ENCODE peak calls at places on chromosomes 4 and X, in nine cellular contexts. One of them, this sample, is unnamed.

GRCh38 chrX:130413415-130413814 is 11.6 kb downstream of the RBMX2 start:
- DNase-seq in cardiac muscle cell: no peak
- DNase-seq in A549: no peak
- DNase-seq in spleen: no peak
- DNase-seq in esophagus squamous epithelium: no peak
- DNase-seq in natural killer cell: no peak
- DNase-seq in body of pancreas: no peak
- DNase-seq in AG04449: no peak
- DNase-seq in fibroblast of mammary gland: peak; percentile 8
- DNase-seq in this sample: no peak

GRCh38 chr4:123659262-123659661 is 262.7 kb downstream of the SPRY1 start:
- DNase-seq in cardiac muscle cell: no peak
- DNase-seq in A549: no peak
- DNase-seq in spleen: no peak
- DNase-seq in esophagus squamous epithelium: no peak
- DNase-seq in natural killer cell: no peak
- DNase-seq in body of pancreas: no peak
- DNase-seq in AG04449: no peak
- DNase-seq in fibroblast of mammary gland: no peak
- DNase-seq in this sample: no peak

GRCh38 chr4:159607824-159608223 is 504.9 kb downstream of the RAPGEF2 start:
- DNase-seq in cardiac muscle cell: no peak
- DNase-seq in A549: no peak
- DNase-seq in spleen: no peak
- DNase-seq in esophagus squamous epithelium: no peak
- DNase-seq in natural killer cell: no peak
- DNase-seq in body of pancreas: no peak
- DNase-seq in AG04449: no peak
- DNase-seq in fibroblast of mammary gland: no peak
- DNase-seq in this sample: no peak

GRCh38 chr4:8030121-8030781 is 90.6 kb upstream of the AFAP1 start:
- DNase-seq in cardiac muscle cell: no peak
- DNase-seq in A549: no peak
- DNase-seq in spleen: no peak
- DNase-seq in esophagus squamous epithelium: no peak
- DNase-seq in natural killer cell: no peak
- DNase-seq in body of pancreas: no peak
- DNase-seq in AG04449: no peak
- DNase-seq in fibroblast of mammary gland: no peak
- DNase-seq in this sample: no peak

GRCh38 chr4:73990988-73991883 is 3.2 kb upstream of the PPBP start:
- DNase-seq in cardiac muscle cell: no peak
- DNase-seq in A549: no peak
- DNase-seq in spleen: no peak
- DNase-seq in esophagus squamous epithelium: no peak
- DNase-seq in natural killer cell: no peak
- DNase-seq in body of pancreas: no peak
- DNase-seq in AG04449: no peak
- DNase-seq in fibroblast of mammary gland: no peak
- DNase-seq in this sample: no peak

GRCh38 chrX:21745756-21746155 is 12.2 kb downstream of the SMPX start:
- DNase-seq in cardiac muscle cell: peak; percentile 56
- DNase-seq in A549: peak; percentile 24
- DNase-seq in spleen: no peak
- DNase-seq in esophagus squamous epithelium: no peak
- DNase-seq in natural killer cell: no peak
- DNase-seq in body of pancreas: peak; percentile 25
- DNase-seq in AG04449: no peak
- DNase-seq in fibroblast of mammary gland: peak; percentile 37
- DNase-seq in this sample: peak; percentile 13

GRCh38 chr4:85081196-85081595 is 114.7 kb upstream of the WDFY3 start:
- DNase-seq in cardiac muscle cell: no peak
- DNase-seq in A549: no peak
- DNase-seq in spleen: no peak
- DNase-seq in esophagus squamous epithelium: no peak
- DNase-seq in natural killer cell: no peak
- DNase-seq in body of pancreas: no peak
- DNase-seq in AG04449: no peak
- DNase-seq in fibroblast of mammary gland: no peak
- DNase-seq in this sample: no peak

GRCh38 chr4:146550161-146550560 is 28.4 kb upstream of the SLC10A7 start:
- DNase-seq in cardiac muscle cell: no peak
- DNase-seq in A549: no peak
- DNase-seq in spleen: no peak
- DNase-seq in esophagus squamous epithelium: no peak
- DNase-seq in natural killer cell: no peak
- DNase-seq in body of pancreas: no peak
- DNase-seq in AG04449: no peak
- DNase-seq in fibroblast of mammary gland: no peak
- DNase-seq in this sample: no peak

GRCh38 chr4:156581693-156582092 is 389.9 kb downstream of the PDGFC start:
- DNase-seq in cardiac muscle cell: no peak
- DNase-seq in A549: no peak
- DNase-seq in spleen: no peak
- DNase-seq in esophagus squamous epithelium: no peak
- DNase-seq in natural killer cell: no peak
- DNase-seq in body of pancreas: no peak
- DNase-seq in AG04449: no peak
- DNase-seq in fibroblast of mammary gland: no peak
- DNase-seq in this sample: no peak

GRCh38 chrX:38694394-38694793 is 106.9 kb upstream of the MID1IP1 start:
- DNase-seq in cardiac muscle cell: no peak
- DNase-seq in A549: no peak
- DNase-seq in spleen: no peak
- DNase-seq in esophagus squamous epithelium: no peak
- DNase-seq in natural killer cell: no peak
- DNase-seq in body of pancreas: no peak
- DNase-seq in AG04449: no peak
- DNase-seq in fibroblast of mammary gland: peak; percentile 24
- DNase-seq in this sample: no peak

GRCh38 chrX:45697591-45697990 is 496.9 kb upstream of the DIPK2B start:
- DNase-seq in cardiac muscle cell: no peak
- DNase-seq in A549: peak; percentile 8
- DNase-seq in spleen: no peak
- DNase-seq in esophagus squamous epithelium: no peak
- DNase-seq in natural killer cell: no peak
- DNase-seq in body of pancreas: no peak
- DNase-seq in AG04449: no peak
- DNase-seq in fibroblast of mammary gland: peak; percentile 94
- DNase-seq in this sample: no peak

GRCh38 chrX:40772290-40772689 is 36.9 kb upstream of the MED14 start:
- DNase-seq in cardiac muscle cell: no peak
- DNase-seq in A549: peak; percentile 18
- DNase-seq in spleen: no peak
- DNase-seq in esophagus squamous epithelium: no peak
- DNase-seq in natural killer cell: no peak
- DNase-seq in body of pancreas: no peak
- DNase-seq in AG04449: no peak
- DNase-seq in fibroblast of mammary gland: peak; percentile 88
- DNase-seq in this sample: no peak

GRCh38 chr4:29717658-29718057 is 1002.5 kb upstream of the PCDH7 start:
- DNase-seq in cardiac muscle cell: no peak
- DNase-seq in A549: no peak
- DNase-seq in spleen: no peak
- DNase-seq in esophagus squamous epithelium: no peak
- DNase-seq in natural killer cell: no peak
- DNase-seq in body of pancreas: no peak
- DNase-seq in AG04449: no peak
- DNase-seq in fibroblast of mammary gland: peak; percentile 32
- DNase-seq in this sample: no peak

GRCh38 chr4:22167201-22167600 is 218.6 kb upstream of the KCNIP4 start:
- DNase-seq in cardiac muscle cell: no peak
- DNase-seq in A549: no peak
- DNase-seq in spleen: no peak
- DNase-seq in esophagus squamous epithelium: no peak
- DNase-seq in natural killer cell: no peak
- DNase-seq in body of pancreas: no peak
- DNase-seq in AG04449: no peak
- DNase-seq in fibroblast of mammary gland: peak; percentile 24
- DNase-seq in this sample: no peak

GRCh38 chrX:24498181-24498580 is 33.1 kb downstream of the PDK3 start:
- DNase-seq in cardiac muscle cell: no peak
- DNase-seq in A549: peak; percentile 51
- DNase-seq in spleen: no peak
- DNase-seq in esophagus squamous epithelium: no peak
- DNase-seq in natural killer cell: no peak
- DNase-seq in body of pancreas: no peak
- DNase-seq in AG04449: no peak
- DNase-seq in fibroblast of mammary gland: peak; percentile 7
- DNase-seq in this sample: no peak

GRCh38 chr4:166172619-166173018 is 299.6 kb downstream of the TLL1 start:
- DNase-seq in cardiac muscle cell: no peak
- DNase-seq in A549: no peak
- DNase-seq in spleen: no peak
- DNase-seq in esophagus squamous epithelium: no peak
- DNase-seq in natural killer cell: no peak
- DNase-seq in body of pancreas: no peak
- DNase-seq in AG04449: no peak
- DNase-seq in fibroblast of mammary gland: no peak
- DNase-seq in this sample: no peak

GRCh38 chr4:10590896-10591295 is 93.7 kb downstream of the CLNK start:
- DNase-seq in cardiac muscle cell: no peak
- DNase-seq in A549: no peak
- DNase-seq in spleen: no peak
- DNase-seq in esophagus squamous epithelium: no peak
- DNase-seq in natural killer cell: no peak
- DNase-seq in body of pancreas: no peak
- DNase-seq in AG04449: no peak
- DNase-seq in fibroblast of mammary gland: peak; percentile 87
- DNase-seq in this sample: no peak

GRCh38 chr4:6374575-6374974 is 97.8 kb downstream of the PPP2R2C start:
- DNase-seq in cardiac muscle cell: no peak
- DNase-seq in A549: no peak
- DNase-seq in spleen: no peak
- DNase-seq in esophagus squamous epithelium: no peak
- DNase-seq in natural killer cell: no peak
- DNase-seq in body of pancreas: no peak
- DNase-seq in AG04449: no peak
- DNase-seq in fibroblast of mammary gland: no peak
- DNase-seq in this sample: no peak

GRCh38 chr4:152590179-152591031 is 54.5 kb upstream of the FBXW7 start:
- DNase-seq in cardiac muscle cell: no peak
- DNase-seq in A549: no peak
- DNase-seq in spleen: no peak
- DNase-seq in esophagus squamous epithelium: no peak
- DNase-seq in natural killer cell: no peak
- DNase-seq in body of pancreas: no peak
- DNase-seq in AG04449: peak; percentile 99
- DNase-seq in fibroblast of mammary gland: peak; percentile 99
- DNase-seq in this sample: no peak

GRCh38 chr4:119068529-119068962 is 67.1 kb upstream of the MYOZ2 start:
- DNase-seq in cardiac muscle cell: no peak
- DNase-seq in A549: no peak
- DNase-seq in spleen: no peak
- DNase-seq in esophagus squamous epithelium: no peak
- DNase-seq in natural killer cell: no peak
- DNase-seq in body of pancreas: no peak
- DNase-seq in AG04449: no peak
- DNase-seq in fibroblast of mammary gland: no peak
- DNase-seq in this sample: no peak

DNA sequence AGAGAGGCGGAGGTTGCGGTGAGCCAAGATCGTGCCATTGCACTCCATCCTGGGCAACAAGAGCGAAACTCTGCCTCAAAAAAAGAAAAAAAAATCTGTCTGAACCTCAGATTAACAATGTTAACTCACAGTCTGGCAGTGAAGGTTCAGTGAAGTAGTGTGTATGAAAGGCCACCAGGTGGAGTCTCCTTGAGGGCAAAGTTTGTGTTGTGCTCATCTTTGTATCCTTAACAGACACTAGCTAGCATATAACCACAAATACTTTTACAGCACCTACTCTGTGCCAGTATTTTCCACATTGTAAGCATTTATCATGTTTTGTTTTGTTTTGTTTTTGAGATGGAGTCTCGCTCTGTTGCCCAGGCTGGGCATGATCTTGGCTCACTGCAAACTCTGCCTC is 46.0 kb upstream of the MGST2 start:
- DNase-seq in cardiac muscle cell: peak; percentile 23
- DNase-seq in A549: peak; percentile 55
- DNase-seq in spleen: no peak
- DNase-seq in esophagus squamous epithelium: no peak
- DNase-seq in natural killer cell: no peak
- DNase-seq in body of pancreas: no peak
- DNase-seq in AG04449: no peak
- DNase-seq in fibroblast of mammary gland: peak; percentile 42
- DNase-seq in this sample: no peak
- TF ChIP-seq CTCF in cardiac muscle cell: peak; percentile 62
- TF ChIP-seq CTCF in A549: peak; percentile 39
- TF ChIP-seq CTCF in spleen: peak; percentile 21
- TF ChIP-seq CTCF in esophagus squamous epithelium: peak; percentile 38
- TF ChIP-seq CTCF in natural killer cell: no peak
- TF ChIP-seq CTCF in body of pancreas: peak; percentile 38
- TF ChIP-seq CTCF in AG04449: peak; percentile 55
- TF ChIP-seq CTCF in fibroblast of mammary gland: peak; percentile 67
- TF ChIP-seq CTCF in this sample: no peak

DNA sequence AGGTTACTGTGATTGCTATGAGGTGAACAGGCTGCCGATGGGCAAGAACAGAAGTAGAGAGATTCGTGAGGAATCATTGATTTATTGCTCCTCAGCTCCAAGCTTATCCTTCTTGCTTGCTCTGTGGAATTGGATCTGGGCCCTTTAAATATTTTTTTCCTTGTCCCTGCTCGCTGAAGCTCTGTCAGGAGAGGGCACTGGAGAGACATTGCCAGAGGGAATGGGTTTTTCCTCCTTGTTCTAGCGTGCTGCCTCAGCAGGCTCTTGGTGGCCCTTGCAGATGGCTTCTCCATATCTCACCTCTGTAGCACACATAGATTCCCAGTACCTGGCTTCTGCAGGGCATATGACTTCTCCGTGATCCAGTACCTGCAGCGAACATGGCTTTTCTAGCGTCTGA is 67.4 kb downstream of the CNGA2 start:
- DNase-seq in cardiac muscle cell: no peak
- DNase-seq in A549: peak; percentile 30
- DNase-seq in spleen: no peak
- DNase-seq in esophagus squamous epithelium: no peak
- DNase-seq in natural killer cell: no peak
- DNase-seq in body of pancreas: no peak
- DNase-seq in AG04449: no peak
- DNase-seq in fibroblast of mammary gland: peak; percentile 7
- DNase-seq in this sample: no peak
- TF ChIP-seq CTCF in cardiac muscle cell: peak; percentile 17
- TF ChIP-seq CTCF in A549: peak; percentile 17
- TF ChIP-seq CTCF in spleen: no peak
- TF ChIP-seq CTCF in esophagus squamous epithelium: no peak
- TF ChIP-seq CTCF in natural killer cell: no peak
- TF ChIP-seq CTCF in body of pancreas: no peak
- TF ChIP-seq CTCF in AG04449: peak; percentile 23
- TF ChIP-seq CTCF in fibroblast of mammary gland: peak; percentile 32
- TF ChIP-seq CTCF in this sample: no peak

GRCh38 chr4:76420901-76421581 is at the start of gene CCDC158:
- DNase-seq in cardiac muscle cell: no peak
- DNase-seq in A549: no peak
- DNase-seq in spleen: peak; percentile 76
- DNase-seq in esophagus squamous epithelium: no peak
- DNase-seq in natural killer cell: no peak
- DNase-seq in body of pancreas: peak; percentile 39
- DNase-seq in AG04449: no peak
- DNase-seq in fibroblast of mammary gland: no peak
- DNase-seq in this sample: peak; percentile 16
- TF ChIP-seq CTCF in cardiac muscle cell: no peak
- TF ChIP-seq CTCF in A549: no peak
- TF ChIP-seq CTCF in spleen: no peak
- TF ChIP-seq CTCF in esophagus squamous epithelium: no peak
- TF ChIP-seq CTCF in natural killer cell: no peak
- TF ChIP-seq CTCF in body of pancreas: no peak
- TF ChIP-seq CTCF in AG04449: no peak
- TF ChIP-seq CTCF in fibroblast of mammary gland: no peak
- TF ChIP-seq CTCF in this sample: no peak

GRCh38 chr4:172892300-172892699 is 276.3 kb upstream of the GALNT7 start:
- DNase-seq in cardiac muscle cell: no peak
- DNase-seq in A549: peak; percentile 35
- DNase-seq in spleen: no peak
- DNase-seq in esophagus squamous epithelium: no peak
- DNase-seq in natural killer cell: no peak
- DNase-seq in body of pancreas: no peak
- DNase-seq in AG04449: no peak
- DNase-seq in fibroblast of mammary gland: peak; percentile 40
- DNase-seq in this sample: no peak
- TF ChIP-seq CTCF in cardiac muscle cell: peak; percentile 24
- TF ChIP-seq CTCF in A549: no peak
- TF ChIP-seq CTCF in spleen: no peak
- TF ChIP-seq CTCF in esophagus squamous epithelium: peak; percentile 29
- TF ChIP-seq CTCF in natural killer cell: no peak
- TF ChIP-seq CTCF in body of pancreas: peak; percentile 23
- TF ChIP-seq CTCF in AG04449: no peak
- TF ChIP-seq CTCF in fibroblast of mammary gland: peak; percentile 90
- TF ChIP-seq CTCF in this sample: no peak